ENCODE peak calls at places on chromosomes 12 and 14, in seven cellular contexts. One of them, this sample, is unnamed.

GRCh38 chr14:52267501-52268190 is at the start of gene PTGDR:
- DNase-seq in AG04449: no peak
- DNase-seq in ovary: no peak
- DNase-seq in breast epithelium: no peak
- DNase-seq in epithelial cell of esophagus: peak
- DNase-seq in fibroblast of mammary gland: peak
- DNase-seq in lower lobe of right lung: peak
- DNase-seq in this sample: peak

GRCh38 chr14:31568151-31568550 is 6.9 kb downstream of the NUBPL start:
- DNase-seq in breast epithelium: no peak
- DNase-seq in AG04449: no peak
- DNase-seq in epithelial cell of esophagus: no peak
- DNase-seq in ovary: no peak
- DNase-seq in lower lobe of right lung: no peak
- DNase-seq in fibroblast of mammary gland: peak
- DNase-seq in this sample: peak

GRCh38 chr12:79415754-79416435 is 274.9 kb downstream of the PAWR start:
- DNase-seq in lower lobe of right lung: no peak
- DNase-seq in breast epithelium: no peak
- DNase-seq in epithelial cell of esophagus: peak
- DNase-seq in fibroblast of mammary gland: no peak
- DNase-seq in AG04449: no peak
- DNase-seq in ovary: no peak
- DNase-seq in this sample: peak

GRCh38 chr12:51403744-51404143 is 12.5 kb upstream of the GALNT6 start:
- DNase-seq in ovary: no peak
- DNase-seq in lower lobe of right lung: peak
- DNase-seq in AG04449: no peak
- DNase-seq in breast epithelium: no peak
- DNase-seq in epithelial cell of esophagus: no peak
- DNase-seq in fibroblast of mammary gland: no peak
- DNase-seq in this sample: no peak

GRCh38 chr12:97299867-97300266 is 162.7 kb upstream of the RMST start:
- DNase-seq in lower lobe of right lung: no peak
- DNase-seq in ovary: no peak
- DNase-seq in epithelial cell of esophagus: no peak
- DNase-seq in AG04449: no peak
- DNase-seq in fibroblast of mammary gland: no peak
- DNase-seq in breast epithelium: no peak
- DNase-seq in this sample: no peak

GRCh38 chr12:80268924-80269749 is 169.8 kb downstream of the OTOGL start:
- DNase-seq in ovary: no peak
- DNase-seq in breast epithelium: no peak
- DNase-seq in epithelial cell of esophagus: peak
- DNase-seq in AG04449: peak
- DNase-seq in fibroblast of mammary gland: peak
- DNase-seq in lower lobe of right lung: no peak
- DNase-seq in this sample: peak

GRCh38 chr14:60304509-60304908 is 55.5 kb downstream of the PPM1A start:
- DNase-seq in fibroblast of mammary gland: no peak
- DNase-seq in AG04449: no peak
- DNase-seq in breast epithelium: no peak
- DNase-seq in epithelial cell of esophagus: no peak
- DNase-seq in ovary: no peak
- DNase-seq in lower lobe of right lung: no peak
- DNase-seq in this sample: no peak

GRCh38 chr14:101834387-101835165 is 73.1 kb downstream of the PPP2R5C start:
- DNase-seq in lower lobe of right lung: no peak
- DNase-seq in fibroblast of mammary gland: peak
- DNase-seq in AG04449: no peak
- DNase-seq in breast epithelium: no peak
- DNase-seq in ovary: no peak
- DNase-seq in epithelial cell of esophagus: no peak
- DNase-seq in this sample: peak

GRCh38 chr12:93344876-93345275 is 32.8 kb upstream of the NUDT4 start:
- DNase-seq in epithelial cell of esophagus: peak
- DNase-seq in ovary: no peak
- DNase-seq in fibroblast of mammary gland: no peak
- DNase-seq in lower lobe of right lung: no peak
- DNase-seq in breast epithelium: no peak
- DNase-seq in AG04449: no peak
- DNase-seq in this sample: no peak

GRCh38 chr14:103100281-103101121 is 6.0 kb downstream of the EXOC3L4 start:
- DNase-seq in fibroblast of mammary gland: no peak
- DNase-seq in lower lobe of right lung: no peak
- DNase-seq in AG04449: no peak
- DNase-seq in ovary: no peak
- DNase-seq in breast epithelium: no peak
- DNase-seq in epithelial cell of esophagus: no peak
- DNase-seq in this sample: no peak

GRCh38 chr12:57093412-57094193 is 4.7 kb downstream of the NAB2 start:
- DNase-seq in ovary: peak
- DNase-seq in breast epithelium: peak
- DNase-seq in epithelial cell of esophagus: peak
- DNase-seq in AG04449: no peak
- DNase-seq in lower lobe of right lung: peak
- DNase-seq in fibroblast of mammary gland: peak
- DNase-seq in this sample: peak

GRCh38 chr12:56995930-56996496 is 10.3 kb downstream of the ZBTB39 start:
- DNase-seq in lower lobe of right lung: no peak
- DNase-seq in fibroblast of mammary gland: no peak
- DNase-seq in breast epithelium: no peak
- DNase-seq in epithelial cell of esophagus: no peak
- DNase-seq in ovary: no peak
- DNase-seq in AG04449: no peak
- DNase-seq in this sample: no peak

GRCh38 chr14:68846466-68846865 is 53.6 kb upstream of the ZFP36L1 start:
- DNase-seq in fibroblast of mammary gland: no peak
- DNase-seq in lower lobe of right lung: no peak
- DNase-seq in AG04449: no peak
- DNase-seq in epithelial cell of esophagus: no peak
- DNase-seq in breast epithelium: no peak
- DNase-seq in ovary: no peak
- DNase-seq in this sample: no peak

GRCh38 chr12:69655616-69656336 is 43.3 kb downstream of the BEST3 start:
- DNase-seq in ovary: no peak
- DNase-seq in fibroblast of mammary gland: peak
- DNase-seq in epithelial cell of esophagus: peak
- DNase-seq in AG04449: peak
- DNase-seq in lower lobe of right lung: no peak
- DNase-seq in breast epithelium: peak
- DNase-seq in this sample: peak

GRCh38 chr14:92941531-92941930 is 18.6 kb downstream of the CHGA start:
- DNase-seq in lower lobe of right lung: no peak
- DNase-seq in breast epithelium: no peak
- DNase-seq in fibroblast of mammary gland: no peak
- DNase-seq in ovary: no peak
- DNase-seq in epithelial cell of esophagus: no peak
- DNase-seq in AG04449: no peak
- DNase-seq in this sample: no peak

GRCh38 chr14:106737025-106737424 is 1210.6 kb downstream of the TMEM121 start:
- DNase-seq in fibroblast of mammary gland: no peak
- DNase-seq in epithelial cell of esophagus: no peak
- DNase-seq in lower lobe of right lung: no peak
- DNase-seq in AG04449: no peak
- DNase-seq in breast epithelium: no peak
- DNase-seq in ovary: no peak
- DNase-seq in this sample: no peak

GRCh38 chr12:117860111-117860510 is 108.7 kb downstream of the KSR2 start:
- DNase-seq in ovary: no peak
- DNase-seq in breast epithelium: no peak
- DNase-seq in lower lobe of right lung: no peak
- DNase-seq in epithelial cell of esophagus: no peak
- DNase-seq in fibroblast of mammary gland: no peak
- DNase-seq in AG04449: no peak
- DNase-seq in this sample: no peak

GRCh38 chr12:80313184-80313583 is 130.9 kb upstream of the PTPRQ start:
- DNase-seq in AG04449: no peak
- DNase-seq in lower lobe of right lung: no peak
- DNase-seq in fibroblast of mammary gland: peak
- DNase-seq in ovary: no peak
- DNase-seq in breast epithelium: no peak
- DNase-seq in epithelial cell of esophagus: no peak
- DNase-seq in this sample: peak

GRCh38 chr12:109625131-109625559 is 51.6 kb downstream of the MVK start:
- DNase-seq in breast epithelium: no peak
- DNase-seq in ovary: no peak
- DNase-seq in lower lobe of right lung: no peak
- DNase-seq in fibroblast of mammary gland: peak
- DNase-seq in epithelial cell of esophagus: peak
- DNase-seq in AG04449: no peak
- DNase-seq in this sample: peak

GRCh38 chr14:101761032-101761880 is at the start of gene PPP2R5C:
- DNase-seq in fibroblast of mammary gland: peak
- DNase-seq in ovary: peak
- DNase-seq in lower lobe of right lung: peak
- DNase-seq in breast epithelium: peak
- DNase-seq in AG04449: peak
- DNase-seq in epithelial cell of esophagus: peak
- DNase-seq in this sample: peak

GRCh38 chr12:62006076-62006732 is 254.0 kb upstream of the USP15 start:
- DNase-seq in epithelial cell of esophagus: peak
- DNase-seq in fibroblast of mammary gland: peak
- DNase-seq in AG04449: no peak
- DNase-seq in lower lobe of right lung: no peak
- DNase-seq in ovary: no peak
- DNase-seq in breast epithelium: no peak
- DNase-seq in this sample: peak

GRCh38 chr12:117498880-117499279 is 137.5 kb upstream of the NOS1 start:
- DNase-seq in ovary: no peak
- DNase-seq in AG04449: no peak
- DNase-seq in lower lobe of right lung: no peak
- DNase-seq in breast epithelium: no peak
- DNase-seq in epithelial cell of esophagus: no peak
- DNase-seq in fibroblast of mammary gland: no peak
- DNase-seq in this sample: no peak

GRCh38 chr12:113310489-113310888 is 24.4 kb downstream of the SLC8B1 start:
- DNase-seq in breast epithelium: no peak
- DNase-seq in epithelial cell of esophagus: peak
- DNase-seq in AG04449: no peak
- DNase-seq in fibroblast of mammary gland: peak
- DNase-seq in lower lobe of right lung: no peak
- DNase-seq in ovary: no peak
- DNase-seq in this sample: no peak

GRCh38 chr12:12720637-12721250 is 3.6 kb downstream of the CDKN1B start:
- DNase-seq in lower lobe of right lung: no peak
- DNase-seq in epithelial cell of esophagus: no peak
- DNase-seq in AG04449: no peak
- DNase-seq in ovary: no peak
- DNase-seq in breast epithelium: no peak
- DNase-seq in fibroblast of mammary gland: no peak
- DNase-seq in this sample: peak

GRCh38 chr12:63978519-63978918 is 134.0 kb downstream of the SRGAP1 start:
- DNase-seq in lower lobe of right lung: no peak
- DNase-seq in breast epithelium: no peak
- DNase-seq in epithelial cell of esophagus: peak
- DNase-seq in ovary: no peak
- DNase-seq in fibroblast of mammary gland: peak
- DNase-seq in AG04449: no peak
- DNase-seq in this sample: peak

GRCh38 chr14:101112351-101113107 is 209.0 kb upstream of the RTL1 start:
- DNase-seq in breast epithelium: no peak
- DNase-seq in AG04449: no peak
- DNase-seq in epithelial cell of esophagus: no peak
- DNase-seq in lower lobe of right lung: no peak
- DNase-seq in fibroblast of mammary gland: no peak
- DNase-seq in ovary: peak
- DNase-seq in this sample: no peak

DNA sequence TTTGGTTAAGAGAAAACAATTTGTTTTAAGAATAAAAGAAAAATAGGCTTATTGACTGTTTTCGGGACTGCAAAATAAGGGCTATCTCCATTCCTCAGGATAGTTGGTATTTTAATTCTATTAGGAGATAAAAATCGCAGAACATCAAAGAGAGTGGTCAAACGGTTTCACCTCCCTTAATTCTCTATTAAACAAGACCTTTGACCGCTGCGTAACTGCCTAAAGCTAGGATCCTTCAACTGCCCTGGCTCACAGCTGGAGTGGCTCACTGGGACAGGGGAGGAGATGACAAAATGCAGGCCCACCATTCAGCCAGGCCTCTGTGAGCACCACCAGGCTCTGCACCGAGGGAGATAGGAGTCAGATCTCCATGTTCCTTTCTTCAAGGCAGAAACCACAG is 119.0 kb upstream of the DAAM1 start:
- DNase-seq in AG04449: no peak
- DNase-seq in lower lobe of right lung: no peak
- DNase-seq in breast epithelium: no peak
- DNase-seq in epithelial cell of esophagus: no peak
- DNase-seq in fibroblast of mammary gland: no peak
- DNase-seq in ovary: no peak
- DNase-seq in this sample: no peak
- H3K4me3 ChIP-seq in AG04449: no peak
- H3K4me3 ChIP-seq in lower lobe of right lung: no peak
- H3K4me3 ChIP-seq in breast epithelium: no peak
- H3K4me3 ChIP-seq in epithelial cell of esophagus: no peak
- H3K4me3 ChIP-seq in fibroblast of mammary gland: no peak
- H3K4me3 ChIP-seq in ovary: no peak
- H3K4me3 ChIP-seq in this sample: no peak

DNA sequence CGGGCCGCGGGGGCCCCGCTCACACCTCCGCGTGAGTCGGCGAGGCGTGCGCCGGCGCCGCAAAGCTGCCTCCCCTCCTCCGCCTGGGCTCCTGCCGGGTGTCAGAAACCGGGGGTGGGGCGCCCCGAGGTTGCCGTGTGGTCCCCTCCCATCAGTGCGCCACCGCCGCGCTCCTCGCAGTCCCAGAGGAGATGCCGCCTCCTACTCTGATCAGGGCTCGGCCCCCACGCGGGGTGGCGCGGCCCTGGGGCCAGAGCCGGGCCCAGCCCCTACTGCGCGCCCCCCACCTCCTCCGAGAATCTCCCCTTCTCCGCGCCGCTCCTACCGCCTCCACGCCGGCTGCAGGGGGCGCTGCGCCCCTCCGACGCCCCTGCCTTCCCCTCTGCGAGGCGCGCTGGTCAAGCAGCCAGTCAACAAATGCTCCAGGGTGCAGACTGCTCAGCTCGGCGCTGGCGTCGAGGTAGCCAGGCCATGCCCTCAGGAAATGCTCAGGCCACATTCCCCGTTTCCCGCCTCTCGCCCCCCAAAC is 467 bp upstream of the JAG2 start:
- DNase-seq in epithelial cell of esophagus: peak
- DNase-seq in breast epithelium: no peak
- DNase-seq in ovary: no peak
- DNase-seq in lower lobe of right lung: no peak
- DNase-seq in fibroblast of mammary gland: no peak
- DNase-seq in AG04449: no peak
- DNase-seq in this sample: no peak
- TF ChIP-seq CTCF in epithelial cell of esophagus: peak
- TF ChIP-seq CTCF in breast epithelium: no peak
- TF ChIP-seq CTCF in ovary: no peak
- TF ChIP-seq CTCF in lower lobe of right lung: peak
- TF ChIP-seq CTCF in fibroblast of mammary gland: peak
- TF ChIP-seq CTCF in AG04449: peak
- TF ChIP-seq CTCF in this sample: peak

GRCh38 chr14:22556990-22557623 is 31.9 kb downstream of the DAD1 start:
- DNase-seq in breast epithelium: peak
- DNase-seq in epithelial cell of esophagus: peak
- DNase-seq in ovary: peak
- DNase-seq in lower lobe of right lung: peak
- DNase-seq in fibroblast of mammary gland: peak
- DNase-seq in AG04449: no peak
- DNase-seq in this sample: peak
- H3K4me3 ChIP-seq in breast epithelium: peak
- H3K4me3 ChIP-seq in epithelial cell of esophagus: no peak
- H3K4me3 ChIP-seq in ovary: peak
- H3K4me3 ChIP-seq in lower lobe of right lung: peak
- H3K4me3 ChIP-seq in fibroblast of mammary gland: peak
- H3K4me3 ChIP-seq in AG04449: peak
- H3K4me3 ChIP-seq in this sample: peak

GRCh38 chr12:122834229-122834920 is 882 bp upstream of the HIP1R start:
- DNase-seq in breast epithelium: no peak
- DNase-seq in AG04449: no peak
- DNase-seq in epithelial cell of esophagus: peak
- DNase-seq in ovary: no peak
- DNase-seq in lower lobe of right lung: peak
- DNase-seq in fibroblast of mammary gland: peak
- DNase-seq in this sample: peak
- TF ChIP-seq CTCF in breast epithelium: no peak
- TF ChIP-seq CTCF in AG04449: no peak
- TF ChIP-seq CTCF in epithelial cell of esophagus: peak
- TF ChIP-seq CTCF in ovary: no peak
- TF ChIP-seq CTCF in lower lobe of right lung: no peak
- TF ChIP-seq CTCF in fibroblast of mammary gland: no peak
- TF ChIP-seq CTCF in this sample: peak

This sample was measured in fibroblast of the aortic adventitia.